ENCODE peak calls at places on chromosomes 5 and 9, in six cellular contexts. D is GM13976; G is stimulated activated CD4-positive, alpha-beta T cell treated with anti-CD3 and anti-CD28 coated beads, Interleukin-4, amount 100 ng/mL, for 24 hours; F is activated CD8-positive, alpha-beta memory T cell treated with anti-CD3 and anti-CD28 coated beads for 48 hours; E is KBM-7; N is PC-3. B is an unnamed sample.

GRCh38 chr5:36073595-36074216 is 7.0 kb upstream of the UGT3A2 start:
- DNase-seq in G (no peak), N (peak; percentile 39), F (no peak), E (peak; percentile 45), D (peak; percentile 23), B (no peak)

GRCh38 chr5:98483301-98483700 is 290.2 kb upstream of the RGMB start:
- DNase-seq in E (no peak), F (no peak), N (no peak), G (no peak), D (no peak), B (no peak)

GRCh38 chr5:155883966-155884555 is 442.9 kb upstream of the SGCD start:
- DNase-seq in D (no peak), N (no peak), E (no peak), G (no peak), F (no peak), B (no peak)

GRCh38 chr9:136247947-136248637 is 2.5 kb upstream of the QSOX2 start:
- DNase-seq in D (no peak), G (no peak), E (no peak), N (no peak), F (no peak), B (no peak)

GRCh38 chr5:135489466-135490244 is 37.5 kb upstream of the TIFAB start:
- DNase-seq in N (no peak), E (no peak), D (peak; percentile 47), F (no peak), G (no peak), B (no peak)

GRCh38 chr5:91469517-91470165 is 86.5 kb upstream of the ARRDC3 start:
- DNase-seq in E (peak; percentile 89), F (no peak), G (no peak), N (peak; percentile 65), D (no peak), B (no peak)

GRCh38 chr9:100229561-100229960 is 123.2 kb downstream of the TEX10 start:
- DNase-seq in G (no peak), E (no peak), D (no peak), F (no peak), N (no peak), B (no peak)

GRCh38 chr5:9423611-9424010 is 122.3 kb downstream of the SEMA5A start:
- DNase-seq in D (no peak), E (no peak), G (no peak), F (no peak), N (no peak), B (no peak)

GRCh38 chr9:136831720-136832104 is 10.6 kb upstream of the AJM1 start:
- DNase-seq in F (no peak), N (no peak), G (no peak), D (no peak), E (no peak), B (no peak)

GRCh38 chr9:5611321-5612186 is 17.4 kb upstream of the RIC1 start:
- DNase-seq in F (no peak), G (no peak), E (no peak), N (no peak), D (no peak), B (no peak)

GRCh38 chr5:177311361-177311722 is 356 bp downstream of the MXD3 start:
- DNase-seq in D (no peak), N (peak; percentile 34), G (no peak), F (no peak), E (no peak), B (no peak)

GRCh38 chr9:130039504-130040147 is 3.4 kb downstream of the FNBP1 start:
- DNase-seq in F (no peak), N (peak; percentile 12), E (peak; percentile 63), G (no peak), D (no peak), B (no peak)

GRCh38 chr9:90835206-90835605 is 33.6 kb downstream of the SYK start:
- DNase-seq in D (no peak), G (no peak), E (no peak), N (no peak), F (no peak), B (no peak)

GRCh38 chr9:100354121-100354800 is 1.5 kb upstream of the TEX10 start:
- DNase-seq in F (no peak), D (no peak), G (no peak), N (no peak), E (peak; percentile 52), B (no peak)

GRCh38 chr9:115925424-115925823 is 228.2 kb upstream of the PAPPA start:
- DNase-seq in D (no peak), N (peak; percentile 21), G (no peak), F (no peak), E (no peak), B (no peak)

GRCh38 chr9:133121200-133122166 is at the start of gene RALGDS:
- DNase-seq in D (peak; percentile 98), G (peak; percentile 89), E (peak; percentile 88), N (peak; percentile 78), F (peak; percentile 81), B (peak; percentile 95)

GRCh38 chr9:69120380-69121154 is 53.5 kb upstream of the TJP2 start:
- DNase-seq in G (no peak), E (peak; percentile 40), N (peak; percentile 94), D (peak; percentile 55), F (no peak), B (peak; percentile 95)

GRCh38 chr5:17415282-17415681 is 82.7 kb upstream of the TAF11L2 start:
- DNase-seq in F (no peak), G (no peak), D (no peak), E (no peak), N (no peak), B (no peak)

GRCh38 chr5:174418809-174419522 is 305.4 kb upstream of the MSX2 start:
- DNase-seq in G (no peak), F (no peak), D (no peak), N (no peak), E (no peak), B (no peak)

GRCh38 chr9:34519321-34520020 is 3.3 kb downstream of the ENHO start:
- DNase-seq in E (no peak), G (no peak), F (no peak), N (no peak), D (no peak), B (no peak)

GRCh38 chr9:95138474-95138873 is 179.0 kb downstream of the FANCC start:
- DNase-seq in E (no peak), F (no peak), N (peak; percentile 67), G (no peak), D (no peak), B (no peak)

GRCh38 chr5:149175346-149176113 is 34.2 kb downstream of the ABLIM3 start:
- DNase-seq in G (no peak), E (no peak), F (no peak), D (no peak), N (no peak), B (no peak)

GRCh38 chr9:90929616-90930015 is 128.0 kb downstream of the SYK start:
- DNase-seq in E (no peak), N (no peak), D (no peak), G (no peak), F (no peak), B (no peak)

GRCh38 chr5:52787600-52788504 is at the start of the genes ITGA1 and PELO:
- DNase-seq in N (peak; percentile 62), D (peak; percentile 62), E (peak; percentile 72), F (peak; percentile 54), G (peak; percentile 73), B (peak; percentile 86)

GRCh38 chr9:69696802-69697201 is 24.6 kb upstream of the APBA1 start:
- DNase-seq in E (no peak), N (no peak), G (no peak), D (no peak), F (no peak), B (no peak)

GRCh38 chr5:142301487-142302035 is 23.3 kb downstream of the SPRY4 start:
- DNase-seq in F (no peak), G (no peak), N (no peak), E (no peak), D (no peak), B (peak; percentile 86)

GRCh38 chr5:91219803-91220371 is 163.2 kb downstream of the ARRDC3 start:
- DNase-seq in F (no peak), D (peak; percentile 36), G (peak; percentile 30), E (peak; percentile 48), N (peak; percentile 32), B (no peak)

B was measured in colonic mucosa.